ENCODE peak calls at places on chromosomes 2 and 18, in seven cellular contexts. One of them, this sample, is unnamed.
A peak's percentile ranks its signal among the peaks of the same experiment; 100 is the strongest.

GRCh38 chr2:126942427-126943203 is 43.9 kb downstream of the TEX51 start:
- DNase-seq in T-helper 2 cell: no peak
- DNase-seq in activated CD4-positive, alpha-beta T cell treated with anti-CD3 and anti-CD28 coated beads, Interleukin-2, amount 50 U/mL, for 4 hours: no peak
- DNase-seq in HFFc6: no peak
- DNase-seq in H7: peak; percentile 63
- DNase-seq in OCI-LY7: no peak
- DNase-seq in naive thymus-derived CD8-positive, alpha-beta T cell: no peak
- DNase-seq in this sample: no peak

GRCh38 chr18:63318882-63319382 is 637 bp downstream of the BCL2 start:
- DNase-seq in OCI-LY7: no peak
- DNase-seq in HFFc6: no peak
- DNase-seq in naive thymus-derived CD8-positive, alpha-beta T cell: no peak
- DNase-seq in T-helper 2 cell: no peak
- DNase-seq in activated CD4-positive, alpha-beta T cell treated with anti-CD3 and anti-CD28 coated beads, Interleukin-2, amount 50 U/mL, for 4 hours: no peak
- DNase-seq in H7: no peak
- DNase-seq in this sample: no peak

GRCh38 chr2:85996591-85996990 is 107.8 kb upstream of the ST3GAL5 start:
- DNase-seq in naive thymus-derived CD8-positive, alpha-beta T cell: no peak
- DNase-seq in HFFc6: no peak
- DNase-seq in OCI-LY7: no peak
- DNase-seq in H7: no peak
- DNase-seq in T-helper 2 cell: no peak
- DNase-seq in activated CD4-positive, alpha-beta T cell treated with anti-CD3 and anti-CD28 coated beads, Interleukin-2, amount 50 U/mL, for 4 hours: no peak
- DNase-seq in this sample: no peak

GRCh38 chr2:240869956-240870875 is 1.6 kb downstream of the AGXT start:
- DNase-seq in activated CD4-positive, alpha-beta T cell treated with anti-CD3 and anti-CD28 coated beads, Interleukin-2, amount 50 U/mL, for 4 hours: no peak
- DNase-seq in H7: peak; percentile 49
- DNase-seq in HFFc6: no peak
- DNase-seq in OCI-LY7: no peak
- DNase-seq in naive thymus-derived CD8-positive, alpha-beta T cell: no peak
- DNase-seq in T-helper 2 cell: no peak
- DNase-seq in this sample: no peak

GRCh38 chr2:100200985-100201384 is 58.6 kb upstream of the AFF3 start:
- DNase-seq in naive thymus-derived CD8-positive, alpha-beta T cell: no peak
- DNase-seq in H7: no peak
- DNase-seq in OCI-LY7: no peak
- DNase-seq in HFFc6: no peak
- DNase-seq in activated CD4-positive, alpha-beta T cell treated with anti-CD3 and anti-CD28 coated beads, Interleukin-2, amount 50 U/mL, for 4 hours: no peak
- DNase-seq in T-helper 2 cell: no peak
- DNase-seq in this sample: no peak

GRCh38 chr2:126970583-126970982 is 71.9 kb downstream of the TEX51 start:
- DNase-seq in naive thymus-derived CD8-positive, alpha-beta T cell: no peak
- DNase-seq in OCI-LY7: no peak
- DNase-seq in H7: peak; percentile 56
- DNase-seq in activated CD4-positive, alpha-beta T cell treated with anti-CD3 and anti-CD28 coated beads, Interleukin-2, amount 50 U/mL, for 4 hours: no peak
- DNase-seq in T-helper 2 cell: no peak
- DNase-seq in HFFc6: no peak
- DNase-seq in this sample: no peak

GRCh38 chr18:46222710-46223360 is 118.7 kb downstream of the HAUS1 start:
- DNase-seq in HFFc6: no peak
- DNase-seq in naive thymus-derived CD8-positive, alpha-beta T cell: no peak
- DNase-seq in T-helper 2 cell: peak; percentile 7
- DNase-seq in H7: no peak
- DNase-seq in OCI-LY7: no peak
- DNase-seq in activated CD4-positive, alpha-beta T cell treated with anti-CD3 and anti-CD28 coated beads, Interleukin-2, amount 50 U/mL, for 4 hours: no peak
- DNase-seq in this sample: no peak

GRCh38 chr18:58218111-58218510 is 174.1 kb downstream of the NEDD4L start:
- DNase-seq in H7: no peak
- DNase-seq in OCI-LY7: no peak
- DNase-seq in naive thymus-derived CD8-positive, alpha-beta T cell: no peak
- DNase-seq in HFFc6: no peak
- DNase-seq in activated CD4-positive, alpha-beta T cell treated with anti-CD3 and anti-CD28 coated beads, Interleukin-2, amount 50 U/mL, for 4 hours: no peak
- DNase-seq in T-helper 2 cell: no peak
- DNase-seq in this sample: no peak

GRCh38 chr18:42030586-42031182 is 75.7 kb downstream of the PIK3C3 start:
- DNase-seq in T-helper 2 cell: no peak
- DNase-seq in naive thymus-derived CD8-positive, alpha-beta T cell: no peak
- DNase-seq in HFFc6: peak; percentile 23
- DNase-seq in OCI-LY7: peak; percentile 0
- DNase-seq in activated CD4-positive, alpha-beta T cell treated with anti-CD3 and anti-CD28 coated beads, Interleukin-2, amount 50 U/mL, for 4 hours: no peak
- DNase-seq in H7: peak; percentile 36
- DNase-seq in this sample: no peak

GRCh38 chr2:15747698-15748471 is 156.2 kb downstream of the DDX1 start:
- DNase-seq in H7: peak; percentile 95
- DNase-seq in activated CD4-positive, alpha-beta T cell treated with anti-CD3 and anti-CD28 coated beads, Interleukin-2, amount 50 U/mL, for 4 hours: no peak
- DNase-seq in T-helper 2 cell: no peak
- DNase-seq in naive thymus-derived CD8-positive, alpha-beta T cell: no peak
- DNase-seq in HFFc6: no peak
- DNase-seq in OCI-LY7: no peak
- DNase-seq in this sample: no peak

GRCh38 chr2:172403881-172404470 is 23.4 kb upstream of the ITGA6 start:
- DNase-seq in HFFc6: no peak
- DNase-seq in H7: no peak
- DNase-seq in naive thymus-derived CD8-positive, alpha-beta T cell: no peak
- DNase-seq in activated CD4-positive, alpha-beta T cell treated with anti-CD3 and anti-CD28 coated beads, Interleukin-2, amount 50 U/mL, for 4 hours: no peak
- DNase-seq in OCI-LY7: no peak
- DNase-seq in T-helper 2 cell: no peak
- DNase-seq in this sample: no peak

GRCh38 chr2:174797792-174798276 is 33.6 kb upstream of the CHRNA1 start:
- DNase-seq in activated CD4-positive, alpha-beta T cell treated with anti-CD3 and anti-CD28 coated beads, Interleukin-2, amount 50 U/mL, for 4 hours: no peak
- DNase-seq in HFFc6: peak; percentile 76
- DNase-seq in H7: no peak
- DNase-seq in T-helper 2 cell: no peak
- DNase-seq in OCI-LY7: no peak
- DNase-seq in naive thymus-derived CD8-positive, alpha-beta T cell: no peak
- DNase-seq in this sample: no peak

GRCh38 chr18:24588440-24588839 is 128.0 kb downstream of the HRH4 start:
- DNase-seq in naive thymus-derived CD8-positive, alpha-beta T cell: no peak
- DNase-seq in H7: no peak
- DNase-seq in T-helper 2 cell: no peak
- DNase-seq in HFFc6: no peak
- DNase-seq in OCI-LY7: no peak
- DNase-seq in activated CD4-positive, alpha-beta T cell treated with anti-CD3 and anti-CD28 coated beads, Interleukin-2, amount 50 U/mL, for 4 hours: no peak
- DNase-seq in this sample: no peak

GRCh38 chr2:172226244-172227061 is 123.8 kb upstream of the DLX2 start:
- DNase-seq in HFFc6: no peak
- DNase-seq in naive thymus-derived CD8-positive, alpha-beta T cell: peak; percentile 67
- DNase-seq in OCI-LY7: peak; percentile 5
- DNase-seq in activated CD4-positive, alpha-beta T cell treated with anti-CD3 and anti-CD28 coated beads, Interleukin-2, amount 50 U/mL, for 4 hours: peak; percentile 29
- DNase-seq in H7: no peak
- DNase-seq in T-helper 2 cell: peak; percentile 10
- DNase-seq in this sample: peak; percentile 19

GRCh38 chr2:153971914-153972313 is 100.2 kb downstream of the GALNT13 start:
- DNase-seq in OCI-LY7: no peak
- DNase-seq in T-helper 2 cell: no peak
- DNase-seq in naive thymus-derived CD8-positive, alpha-beta T cell: no peak
- DNase-seq in HFFc6: no peak
- DNase-seq in activated CD4-positive, alpha-beta T cell treated with anti-CD3 and anti-CD28 coated beads, Interleukin-2, amount 50 U/mL, for 4 hours: no peak
- DNase-seq in H7: peak; percentile 7
- DNase-seq in this sample: no peak

GRCh38 chr2:199991691-199992090 is 36.3 kb downstream of the MAIP1 start:
- DNase-seq in naive thymus-derived CD8-positive, alpha-beta T cell: no peak
- DNase-seq in activated CD4-positive, alpha-beta T cell treated with anti-CD3 and anti-CD28 coated beads, Interleukin-2, amount 50 U/mL, for 4 hours: no peak
- DNase-seq in T-helper 2 cell: no peak
- DNase-seq in HFFc6: no peak
- DNase-seq in OCI-LY7: no peak
- DNase-seq in H7: no peak
- DNase-seq in this sample: no peak

GRCh38 chr2:201118957-201119848 is 3.2 kb downstream of the CFLAR start:
- DNase-seq in H7: no peak
- DNase-seq in naive thymus-derived CD8-positive, alpha-beta T cell: no peak
- DNase-seq in activated CD4-positive, alpha-beta T cell treated with anti-CD3 and anti-CD28 coated beads, Interleukin-2, amount 50 U/mL, for 4 hours: no peak
- DNase-seq in OCI-LY7: peak; percentile 67
- DNase-seq in HFFc6: peak; percentile 35
- DNase-seq in T-helper 2 cell: peak; percentile 68
- DNase-seq in this sample: no peak

GRCh38 chr2:85437488-85438290 is 19.2 kb downstream of the SH2D6 start:
- DNase-seq in HFFc6: peak; percentile 17
- DNase-seq in T-helper 2 cell: peak; percentile 92
- DNase-seq in activated CD4-positive, alpha-beta T cell treated with anti-CD3 and anti-CD28 coated beads, Interleukin-2, amount 50 U/mL, for 4 hours: peak; percentile 42
- DNase-seq in H7: peak; percentile 95
- DNase-seq in naive thymus-derived CD8-positive, alpha-beta T cell: peak; percentile 83
- DNase-seq in OCI-LY7: peak; percentile 77
- DNase-seq in this sample: peak; percentile 76

GRCh38 chr2:101474752-101475384 is at the start of gene RFX8:
- DNase-seq in H7: peak; percentile 64
- DNase-seq in HFFc6: peak; percentile 94
- DNase-seq in naive thymus-derived CD8-positive, alpha-beta T cell: peak; percentile 75
- DNase-seq in OCI-LY7: no peak
- DNase-seq in activated CD4-positive, alpha-beta T cell treated with anti-CD3 and anti-CD28 coated beads, Interleukin-2, amount 50 U/mL, for 4 hours: peak; percentile 41
- DNase-seq in T-helper 2 cell: peak; percentile 96
- DNase-seq in this sample: peak; percentile 54

GRCh38 chr18:59563386-59563785 is 133.8 kb downstream of the CCBE1 start:
- DNase-seq in HFFc6: no peak
- DNase-seq in H7: no peak
- DNase-seq in activated CD4-positive, alpha-beta T cell treated with anti-CD3 and anti-CD28 coated beads, Interleukin-2, amount 50 U/mL, for 4 hours: no peak
- DNase-seq in OCI-LY7: no peak
- DNase-seq in naive thymus-derived CD8-positive, alpha-beta T cell: no peak
- DNase-seq in T-helper 2 cell: no peak
- DNase-seq in this sample: no peak

GRCh38 chr2:230224458-230224857 is 1.1 kb upstream of the SP140 start:
- DNase-seq in naive thymus-derived CD8-positive, alpha-beta T cell: no peak
- DNase-seq in HFFc6: no peak
- DNase-seq in T-helper 2 cell: no peak
- DNase-seq in activated CD4-positive, alpha-beta T cell treated with anti-CD3 and anti-CD28 coated beads, Interleukin-2, amount 50 U/mL, for 4 hours: no peak
- DNase-seq in H7: no peak
- DNase-seq in OCI-LY7: no peak
- DNase-seq in this sample: no peak

GRCh38 chr18:46866524-46866923 is 50.8 kb downstream of the PIAS2 start:
- DNase-seq in OCI-LY7: no peak
- DNase-seq in naive thymus-derived CD8-positive, alpha-beta T cell: no peak
- DNase-seq in T-helper 2 cell: no peak
- DNase-seq in H7: no peak
- DNase-seq in HFFc6: no peak
- DNase-seq in activated CD4-positive, alpha-beta T cell treated with anti-CD3 and anti-CD28 coated beads, Interleukin-2, amount 50 U/mL, for 4 hours: no peak
- DNase-seq in this sample: no peak

GRCh38 chr2:32652555-32653209 is 24.8 kb downstream of the TTC27 start:
- DNase-seq in activated CD4-positive, alpha-beta T cell treated with anti-CD3 and anti-CD28 coated beads, Interleukin-2, amount 50 U/mL, for 4 hours: no peak
- DNase-seq in H7: no peak
- DNase-seq in OCI-LY7: no peak
- DNase-seq in T-helper 2 cell: no peak
- DNase-seq in naive thymus-derived CD8-positive, alpha-beta T cell: no peak
- DNase-seq in HFFc6: no peak
- DNase-seq in this sample: no peak

GRCh38 chr2:234880551-234881211 is 71.1 kb upstream of the SH3BP4 start:
- DNase-seq in activated CD4-positive, alpha-beta T cell treated with anti-CD3 and anti-CD28 coated beads, Interleukin-2, amount 50 U/mL, for 4 hours: no peak
- DNase-seq in naive thymus-derived CD8-positive, alpha-beta T cell: no peak
- DNase-seq in HFFc6: peak; percentile 65
- DNase-seq in H7: no peak
- DNase-seq in T-helper 2 cell: peak; percentile 86
- DNase-seq in OCI-LY7: no peak
- DNase-seq in this sample: no peak

GRCh38 chr18:32372381-32373061 is 98.2 kb downstream of the GAREM1 start:
- DNase-seq in OCI-LY7: no peak
- DNase-seq in T-helper 2 cell: no peak
- DNase-seq in naive thymus-derived CD8-positive, alpha-beta T cell: no peak
- DNase-seq in activated CD4-positive, alpha-beta T cell treated with anti-CD3 and anti-CD28 coated beads, Interleukin-2, amount 50 U/mL, for 4 hours: no peak
- DNase-seq in HFFc6: no peak
- DNase-seq in H7: no peak
- DNase-seq in this sample: no peak

GRCh38 chr2:171627412-171627811 is 59.9 kb upstream of the DYNC1I2 start:
- DNase-seq in activated CD4-positive, alpha-beta T cell treated with anti-CD3 and anti-CD28 coated beads, Interleukin-2, amount 50 U/mL, for 4 hours: no peak
- DNase-seq in HFFc6: no peak
- DNase-seq in naive thymus-derived CD8-positive, alpha-beta T cell: no peak
- DNase-seq in OCI-LY7: no peak
- DNase-seq in H7: no peak
- DNase-seq in T-helper 2 cell: no peak
- DNase-seq in this sample: no peak

GRCh38 chr2:36352711-36353110 is 2.9 kb upstream of the CRIM1 start:
- DNase-seq in T-helper 2 cell: no peak
- DNase-seq in OCI-LY7: peak; percentile 19
- DNase-seq in activated CD4-positive, alpha-beta T cell treated with anti-CD3 and anti-CD28 coated beads, Interleukin-2, amount 50 U/mL, for 4 hours: no peak
- DNase-seq in naive thymus-derived CD8-positive, alpha-beta T cell: no peak
- DNase-seq in HFFc6: peak; percentile 84
- DNase-seq in H7: no peak
- DNase-seq in this sample: no peak

GRCh38 chr18:78904179-78904531 is 75.5 kb upstream of the SALL3 start:
- DNase-seq in H7: peak; percentile 41
- DNase-seq in naive thymus-derived CD8-positive, alpha-beta T cell: no peak
- DNase-seq in T-helper 2 cell: no peak
- DNase-seq in activated CD4-positive, alpha-beta T cell treated with anti-CD3 and anti-CD28 coated beads, Interleukin-2, amount 50 U/mL, for 4 hours: no peak
- DNase-seq in OCI-LY7: no peak
- DNase-seq in HFFc6: no peak
- DNase-seq in this sample: no peak